ENCODE peak calls at places on chromosome 21, in four cellular contexts. U is astrocyte, N is neural progenitor cell, A is right lobe of liver. G is an unnamed sample. For H3K4me1, the result is how much of the 10 kb centered on the place peaks cover.

GRCh38 chr21:31557956-31558838 is 101.3 kb upstream of the SOD1 start:
- DNase-seq in N (peak), U (no peak), A (no peak), G (no peak)

GRCh38 chr21:14815001-14815400 is 249.8 kb downstream of the NRIP1 start:
- DNase-seq in N (no peak), A (no peak), U (no peak), G (no peak)

GRCh38 chr21:38439336-38439900 is 58.9 kb downstream of the ERG start:
- DNase-seq in A (no peak), N (no peak), U (peak), G (no peak)

GRCh38 chr21:42833439-42833815 is 45.9 kb downstream of the WDR4 start:
- DNase-seq in U (no peak), N (peak), A (peak), G (no peak)

GRCh38 chr21:42299324-42300044 is 15.7 kb downstream of the TFF3 start:
- DNase-seq in U (no peak), N (no peak), A (no peak), G (peak)

GRCh38 chr21:41977034-41977950 is 23.5 kb upstream of the C2CD2 start:
- DNase-seq in N (no peak), U (no peak), A (peak), G (peak)

GRCh38 chr21:33047231-33047630 is 21.5 kb downstream of the OLIG2 start:
- DNase-seq in N (no peak), U (peak), A (peak), G (no peak)

GRCh38 chr21:14482165-14482564 is 64.0 kb downstream of the SAMSN1 start:
- DNase-seq in U (no peak), N (no peak), A (no peak), G (no peak)

GRCh38 chr21:42722808-42723470 is 69.5 kb downstream of the PDE9A start:
- DNase-seq in N (no peak), A (no peak), U (no peak), G (no peak)

GRCh38 chr21:28587748-28588147 is 404.9 kb downstream of the LTN1 start:
- DNase-seq in U (no peak), A (no peak), N (no peak), G (no peak)

GRCh38 chr21:42561742-42562141 is 48.1 kb downstream of the SLC37A1 start:
- DNase-seq in A (peak), N (no peak), U (no peak), G (peak)

GRCh38 chr21:41318218-41318617 is 1.6 kb downstream of the FAM3B start:
- DNase-seq in U (no peak), A (no peak), N (no peak), G (no peak)

GRCh38 chr21:42063578-42064521 is 7.3 kb upstream of the UMODL1 start:
- DNase-seq in N (peak), U (no peak), A (no peak), G (peak)

GRCh38 chr21:32687946-32688345 is 39.9 kb downstream of the SYNJ1 start:
- DNase-seq in N (peak), U (no peak), A (no peak), G (no peak)

GRCh38 chr21:14545906-14546480 is at the start of gene SAMSN1:
- DNase-seq in U (no peak), N (no peak), A (no peak), G (peak)

GRCh38 chr21:41965447-41966340 is 11.9 kb upstream of the C2CD2 start:
- DNase-seq in N (no peak), A (peak), U (no peak), G (no peak)

GRCh38 chr21:43733529-43734071 is 14.7 kb downstream of the PDXK start:
- DNase-seq in A (no peak), U (peak), N (no peak), G (peak)

GRCh38 chr21:32359719-32360260 is 33.0 kb downstream of the URB1 start:
- DNase-seq in N (no peak), A (peak), U (no peak), G (no peak)

GRCh38 chr21:26162081-26162480 is 8.5 kb downstream of the APP start:
- DNase-seq in A (peak), N (no peak), U (no peak), G (no peak)

GRCh38 chr21:33023574-33024277 is 2.0 kb upstream of the OLIG2 start:
- DNase-seq in N (peak), A (peak), U (no peak), G (no peak)

GRCh38 chr21:29196021-29196663 is 65.7 kb downstream of the MAP3K7CL start:
- DNase-seq in N (no peak), U (peak), A (no peak), G (no peak)

GRCh38 chr21:23152130-23152529 is 2153.9 kb downstream of the NCAM2 start:
- DNase-seq in A (no peak), N (no peak), U (no peak), G (no peak)

GRCh38 chr21:14864211-14865021 is 200.4 kb downstream of the NRIP1 start:
- DNase-seq in A (peak), U (peak), N (peak), G (peak)

GRCh38 chr21:38990424-38990794 is 184.7 kb downstream of the ETS2 start:
- DNase-seq in U (no peak), N (peak), A (no peak), G (no peak)

GRCh38 chr21:31248598-31248997 is 95.5 kb downstream of the TIAM1 start:
- DNase-seq in N (no peak), A (no peak), U (peak), G (no peak)

GRCh38 chr21:17780539-17780938 is 38.6 kb downstream of the C21orf91 start:
- DNase-seq in U (peak), N (peak), A (no peak), G (no peak)

DNA sequence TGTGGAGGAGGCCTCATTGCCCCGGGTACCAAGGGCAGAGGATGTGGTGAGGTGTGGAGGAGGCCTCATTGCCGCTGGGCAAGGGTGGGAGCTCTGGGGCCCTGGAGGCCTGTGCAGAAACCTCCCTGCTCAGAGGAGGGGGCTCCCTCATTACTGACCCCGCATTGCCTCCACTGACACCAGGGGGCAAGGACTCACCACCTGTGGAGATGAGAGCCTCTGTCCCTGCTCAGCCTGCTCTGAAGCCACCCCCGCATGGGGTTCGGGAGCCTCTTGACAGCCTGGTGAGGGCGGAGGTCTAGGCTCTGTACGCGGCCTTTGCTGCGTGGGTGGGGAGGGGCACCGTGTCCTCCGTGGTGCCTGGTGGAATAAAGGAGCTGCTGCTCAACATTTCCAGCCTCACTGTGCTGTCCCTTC is 95.0 kb upstream of the COL6A1 start:
- DNase-seq in U (no peak), N (no peak), A (no peak), G (no peak)
- H3K27ac ChIP-seq in U (no peak), N (no peak), A (no peak), G (no peak)

GRCh38 chr21:44929242-44929798 is 8.6 kb upstream of the ITGB2 start:
- DNase-seq in A (no peak), U (no peak), N (no peak), G (no peak)
- H3K4me1 ChIP-seq in A (under half), U (under half), N (under half), G (under half)

DNA sequence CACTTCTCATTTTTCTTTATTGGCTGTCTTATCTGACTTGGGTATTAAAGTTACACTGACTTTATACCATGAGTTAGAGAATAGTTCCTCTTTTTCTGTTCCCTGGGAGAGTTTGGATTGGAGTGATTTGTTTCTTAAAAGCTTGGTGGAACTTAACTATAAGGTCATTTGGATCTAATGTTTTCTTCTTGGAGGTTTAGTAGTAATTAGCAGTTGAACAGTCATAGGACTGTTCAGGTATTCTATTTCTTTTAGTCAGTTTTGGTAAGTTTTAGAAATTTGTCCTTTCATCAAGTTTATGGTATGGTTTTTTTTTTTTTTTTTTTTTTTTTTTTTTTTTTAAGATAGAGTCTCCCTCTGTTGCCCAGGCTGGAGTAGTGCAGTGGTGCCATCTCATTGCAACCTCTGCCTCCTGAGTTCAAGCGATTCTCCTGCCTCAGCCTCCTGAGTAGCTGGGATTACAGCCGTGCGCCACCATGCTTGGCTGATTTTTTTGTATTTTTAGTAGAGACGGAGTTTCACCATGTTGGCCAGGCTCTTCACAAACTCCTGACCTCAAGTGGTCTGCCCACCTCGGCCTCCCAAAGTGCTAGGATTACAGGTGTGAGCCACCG is 6.3 kb downstream of the TTC3 start:
- DNase-seq in U (no peak), N (no peak), A (no peak), G (no peak)
- TF ChIP-seq CTCF in U (no peak), N (peak), A (peak), G (no peak)

DNA sequence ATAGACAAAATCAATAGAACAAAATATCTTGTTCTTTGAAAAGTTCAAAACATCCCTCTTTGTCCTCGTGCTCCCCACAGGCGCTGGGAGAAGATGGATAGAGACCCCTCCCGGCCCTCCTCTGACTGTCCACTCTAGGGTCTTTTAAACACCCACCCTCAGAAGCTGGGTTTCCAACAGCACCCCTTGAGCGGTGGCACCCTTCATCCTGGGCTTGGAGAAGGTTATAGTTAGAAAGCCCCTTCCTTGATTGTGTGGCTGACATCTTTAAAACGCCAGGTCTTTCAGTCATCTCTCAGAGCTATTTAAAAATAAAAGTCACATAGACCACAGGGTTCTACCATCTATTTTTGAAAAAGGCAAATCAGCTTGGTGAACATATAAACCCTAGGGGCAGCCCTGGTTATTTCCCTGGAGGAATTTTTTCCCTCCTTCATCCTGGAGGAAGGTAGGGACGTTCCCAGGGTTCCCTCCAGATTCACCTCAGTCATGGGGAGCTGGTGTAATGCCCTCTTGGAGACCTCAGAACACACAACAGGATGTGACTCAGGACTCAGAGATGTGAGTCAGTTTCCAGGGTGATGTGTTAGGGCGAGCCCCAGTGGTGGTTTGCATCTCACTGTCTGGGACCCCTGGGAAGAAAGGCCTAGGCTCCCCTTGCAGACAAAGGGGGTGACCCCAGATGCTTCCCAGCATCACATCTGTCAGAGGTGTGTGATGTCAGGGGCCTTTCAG is 138.5 kb downstream of the CLIC6 start:
- DNase-seq in U (peak), A (no peak), N (no peak), G (no peak)
- H3K27ac ChIP-seq in U (peak), A (no peak), N (no peak), G (peak)

GRCh38 chr21:36610201-36610600 is 88.7 kb upstream of the SIM2 start:
- DNase-seq in A (no peak), U (no peak), N (no peak), G (no peak)

GRCh38 chr21:36608251-36608650 is 90.7 kb upstream of the SIM2 start:
- DNase-seq in U (no peak), N (no peak), A (no peak), G (no peak)

GRCh38 chr21:36606292-36606982 is 92.5 kb upstream of the SIM2 start:
- DNase-seq in N (no peak), A (no peak), U (no peak), G (peak)

GRCh38 chr21:36609654-36610053 is 89.3 kb upstream of the SIM2 start:
- DNase-seq in A (no peak), U (no peak), N (no peak), G (no peak)

DNA sequence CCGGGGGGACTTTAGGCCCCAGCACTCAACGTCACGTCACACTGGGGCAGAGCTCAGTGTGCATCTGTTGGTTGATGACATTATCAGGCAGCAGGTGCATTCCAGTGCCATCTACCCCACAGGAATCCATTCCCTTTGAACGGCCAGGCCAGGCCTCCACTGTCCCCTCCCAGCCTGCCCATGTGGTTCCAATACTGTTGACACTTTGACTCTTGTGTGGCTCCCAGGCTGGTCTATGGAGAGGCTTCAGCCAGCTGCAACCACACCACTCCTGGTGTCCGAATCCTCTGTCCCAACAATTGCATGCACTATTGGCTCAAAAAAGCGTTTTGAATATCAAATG is 92.0 kb upstream of the SIM2 start:
- DNase-seq in A (no peak), N (no peak), U (no peak), G (no peak)
- H3K4me1 ChIP-seq in A (under half), N (under half), U (under half), G (under half)

G was measured in left lung.